ENCODE peak calls at places on chromosomes 11 and 22, in eight cellular contexts. One of them, this sample, is unnamed.

GRCh38 chr11:12523180-12523924 is 146.0 kb downstream of the PARVA start:
- DNase-seq in dorsolateral prefrontal cortex: no peak
- DNase-seq in thyroid gland: no peak
- DNase-seq in endothelial cell of umbilical vein: no peak
- DNase-seq in IMR-90: peak; percentile 51
- DNase-seq in breast epithelium: no peak
- DNase-seq in foreskin fibroblast: no peak
- DNase-seq in upper lobe of left lung: no peak
- DNase-seq in this sample: no peak

GRCh38 chr11:64659417-64660144 is 63.4 kb downstream of the NRXN2 start:
- DNase-seq in dorsolateral prefrontal cortex: no peak
- DNase-seq in thyroid gland: no peak
- DNase-seq in endothelial cell of umbilical vein: no peak
- DNase-seq in IMR-90: peak; percentile 93
- DNase-seq in breast epithelium: no peak
- DNase-seq in foreskin fibroblast: peak; percentile 93
- DNase-seq in upper lobe of left lung: no peak
- DNase-seq in this sample: no peak

GRCh38 chr11:61370349-61371005 is 8.3 kb downstream of the TMEM138 start:
- DNase-seq in dorsolateral prefrontal cortex: no peak
- DNase-seq in thyroid gland: no peak
- DNase-seq in endothelial cell of umbilical vein: no peak
- DNase-seq in IMR-90: peak; percentile 56
- DNase-seq in breast epithelium: no peak
- DNase-seq in foreskin fibroblast: no peak
- DNase-seq in upper lobe of left lung: no peak
- DNase-seq in this sample: no peak

GRCh38 chr11:32435511-32435946 is at the start of gene WT1:
- DNase-seq in dorsolateral prefrontal cortex: no peak
- DNase-seq in thyroid gland: no peak
- DNase-seq in endothelial cell of umbilical vein: no peak
- DNase-seq in IMR-90: no peak
- DNase-seq in breast epithelium: no peak
- DNase-seq in foreskin fibroblast: no peak
- DNase-seq in upper lobe of left lung: no peak
- DNase-seq in this sample: no peak

GRCh38 chr22:41367680-41368542 is 13.8 kb upstream of the TEF start:
- DNase-seq in dorsolateral prefrontal cortex: peak; percentile 68
- DNase-seq in thyroid gland: peak; percentile 64
- DNase-seq in endothelial cell of umbilical vein: no peak
- DNase-seq in IMR-90: peak; percentile 22
- DNase-seq in breast epithelium: no peak
- DNase-seq in foreskin fibroblast: no peak
- DNase-seq in upper lobe of left lung: peak; percentile 70
- DNase-seq in this sample: peak; percentile 53

GRCh38 chr22:27492566-27493201 is 308.9 kb downstream of the MN1 start:
- DNase-seq in dorsolateral prefrontal cortex: no peak
- DNase-seq in thyroid gland: no peak
- DNase-seq in endothelial cell of umbilical vein: no peak
- DNase-seq in IMR-90: no peak
- DNase-seq in breast epithelium: no peak
- DNase-seq in foreskin fibroblast: no peak
- DNase-seq in upper lobe of left lung: no peak
- DNase-seq in this sample: no peak

GRCh38 chr11:104798794-104799193 is 99.5 kb downstream of the CASP12 start:
- DNase-seq in dorsolateral prefrontal cortex: no peak
- DNase-seq in thyroid gland: no peak
- DNase-seq in endothelial cell of umbilical vein: no peak
- DNase-seq in IMR-90: no peak
- DNase-seq in breast epithelium: no peak
- DNase-seq in foreskin fibroblast: no peak
- DNase-seq in upper lobe of left lung: no peak
- DNase-seq in this sample: no peak

GRCh38 chr11:2465201-2466068 is 20.6 kb downstream of the KCNQ1 start:
- DNase-seq in dorsolateral prefrontal cortex: peak; percentile 33
- DNase-seq in thyroid gland: peak; percentile 93
- DNase-seq in endothelial cell of umbilical vein: no peak
- DNase-seq in IMR-90: no peak
- DNase-seq in breast epithelium: no peak
- DNase-seq in foreskin fibroblast: no peak
- DNase-seq in upper lobe of left lung: peak; percentile 13
- DNase-seq in this sample: no peak

GRCh38 chr22:49317369-49317768 is 510.3 kb downstream of the BRD1 start:
- DNase-seq in dorsolateral prefrontal cortex: no peak
- DNase-seq in thyroid gland: no peak
- DNase-seq in endothelial cell of umbilical vein: no peak
- DNase-seq in IMR-90: no peak
- DNase-seq in breast epithelium: no peak
- DNase-seq in foreskin fibroblast: no peak
- DNase-seq in upper lobe of left lung: no peak
- DNase-seq in this sample: no peak
- TF ChIP-seq CTCF in dorsolateral prefrontal cortex: peak; percentile 9
- TF ChIP-seq CTCF in thyroid gland: no peak
- TF ChIP-seq CTCF in endothelial cell of umbilical vein: no peak
- TF ChIP-seq CTCF in IMR-90: no peak
- TF ChIP-seq CTCF in breast epithelium: no peak
- TF ChIP-seq CTCF in foreskin fibroblast: no peak
- TF ChIP-seq CTCF in upper lobe of left lung: no peak
- TF ChIP-seq CTCF in this sample: no peak

DNA sequence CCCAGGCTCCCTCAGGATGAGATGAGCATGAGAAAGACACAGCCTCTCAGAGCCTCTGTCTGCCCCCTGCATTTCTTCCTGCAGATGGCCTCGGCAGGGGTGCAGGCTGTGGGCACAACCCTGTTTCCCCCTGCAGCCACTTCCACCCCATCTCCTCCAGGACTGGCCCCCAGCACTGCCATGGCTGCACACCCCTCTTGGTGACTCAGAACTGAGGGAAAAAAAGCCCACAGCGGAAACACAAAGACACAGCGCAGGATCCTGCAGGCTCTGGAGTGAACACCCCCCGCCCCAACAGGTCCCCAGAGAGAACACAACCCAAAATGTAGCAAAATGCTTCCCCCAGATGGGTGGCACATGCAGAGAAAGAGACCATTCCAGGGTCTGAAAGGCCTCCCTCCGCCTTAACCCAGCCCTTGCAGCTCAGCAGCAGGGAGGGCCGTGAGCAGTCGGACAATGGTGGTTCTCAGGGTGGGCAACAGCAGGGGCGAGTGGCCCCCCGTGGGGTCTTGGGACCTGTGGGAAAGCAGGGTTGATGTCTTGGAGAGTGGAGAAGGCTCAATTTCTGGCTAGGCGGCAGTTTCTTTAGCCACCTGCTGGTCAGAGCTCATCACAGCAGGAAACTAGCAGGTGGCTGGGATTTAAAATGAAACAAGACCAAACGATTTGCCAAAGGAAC is 8.0 kb downstream of the TUBGCP6 start:
- DNase-seq in dorsolateral prefrontal cortex: no peak
- DNase-seq in thyroid gland: no peak
- DNase-seq in endothelial cell of umbilical vein: no peak
- DNase-seq in IMR-90: peak; percentile 17
- DNase-seq in breast epithelium: no peak
- DNase-seq in foreskin fibroblast: no peak
- DNase-seq in upper lobe of left lung: no peak
- DNase-seq in this sample: peak; percentile 47
- TF ChIP-seq CTCF in dorsolateral prefrontal cortex: no peak
- TF ChIP-seq CTCF in thyroid gland: no peak
- TF ChIP-seq CTCF in endothelial cell of umbilical vein: peak; percentile 53
- TF ChIP-seq CTCF in IMR-90: peak; percentile 45
- TF ChIP-seq CTCF in breast epithelium: no peak
- TF ChIP-seq CTCF in foreskin fibroblast: peak; percentile 34
- TF ChIP-seq CTCF in upper lobe of left lung: peak; percentile 26
- TF ChIP-seq CTCF in this sample: peak; percentile 72

GRCh38 chr11:74090701-74091100 is 80.1 kb downstream of the C2CD3 start:
- DNase-seq in dorsolateral prefrontal cortex: no peak
- DNase-seq in thyroid gland: no peak
- DNase-seq in endothelial cell of umbilical vein: no peak
- DNase-seq in IMR-90: peak; percentile 29
- DNase-seq in breast epithelium: no peak
- DNase-seq in foreskin fibroblast: no peak
- DNase-seq in upper lobe of left lung: no peak
- DNase-seq in this sample: peak; percentile 10
- TF ChIP-seq CTCF in dorsolateral prefrontal cortex: no peak
- TF ChIP-seq CTCF in thyroid gland: no peak
- TF ChIP-seq CTCF in endothelial cell of umbilical vein: no peak
- TF ChIP-seq CTCF in IMR-90: peak; percentile 21
- TF ChIP-seq CTCF in breast epithelium: peak; percentile 17
- TF ChIP-seq CTCF in foreskin fibroblast: peak; percentile 9
- TF ChIP-seq CTCF in upper lobe of left lung: peak; percentile 7
- TF ChIP-seq CTCF in this sample: peak; percentile 48

GRCh38 chr11:62719302-62719978 is 7.8 kb downstream of the HNRNPUL2 start:
- DNase-seq in dorsolateral prefrontal cortex: no peak
- DNase-seq in thyroid gland: no peak
- DNase-seq in endothelial cell of umbilical vein: no peak
- DNase-seq in IMR-90: peak; percentile 25
- DNase-seq in breast epithelium: no peak
- DNase-seq in foreskin fibroblast: peak; percentile 81
- DNase-seq in upper lobe of left lung: no peak
- DNase-seq in this sample: no peak

GRCh38 chr11:62724171-62724570 is 3.1 kb downstream of the HNRNPUL2 start:
- DNase-seq in dorsolateral prefrontal cortex: no peak
- DNase-seq in thyroid gland: no peak
- DNase-seq in endothelial cell of umbilical vein: no peak
- DNase-seq in IMR-90: no peak
- DNase-seq in breast epithelium: no peak
- DNase-seq in foreskin fibroblast: no peak
- DNase-seq in upper lobe of left lung: no peak
- DNase-seq in this sample: no peak

GRCh38 chr11:62725686-62726085 is 1.6 kb downstream of the HNRNPUL2 start:
- DNase-seq in dorsolateral prefrontal cortex: no peak
- DNase-seq in thyroid gland: no peak
- DNase-seq in endothelial cell of umbilical vein: peak; percentile 22
- DNase-seq in IMR-90: no peak
- DNase-seq in breast epithelium: no peak
- DNase-seq in foreskin fibroblast: no peak
- DNase-seq in upper lobe of left lung: no peak
- DNase-seq in this sample: no peak

GRCh38 chr11:62726156-62727006 is 876 bp downstream of the HNRNPUL2 start:
- DNase-seq in dorsolateral prefrontal cortex: no peak
- DNase-seq in thyroid gland: no peak
- DNase-seq in endothelial cell of umbilical vein: peak; percentile 23
- DNase-seq in IMR-90: no peak
- DNase-seq in breast epithelium: no peak
- DNase-seq in foreskin fibroblast: no peak
- DNase-seq in upper lobe of left lung: no peak
- DNase-seq in this sample: no peak

DNA sequence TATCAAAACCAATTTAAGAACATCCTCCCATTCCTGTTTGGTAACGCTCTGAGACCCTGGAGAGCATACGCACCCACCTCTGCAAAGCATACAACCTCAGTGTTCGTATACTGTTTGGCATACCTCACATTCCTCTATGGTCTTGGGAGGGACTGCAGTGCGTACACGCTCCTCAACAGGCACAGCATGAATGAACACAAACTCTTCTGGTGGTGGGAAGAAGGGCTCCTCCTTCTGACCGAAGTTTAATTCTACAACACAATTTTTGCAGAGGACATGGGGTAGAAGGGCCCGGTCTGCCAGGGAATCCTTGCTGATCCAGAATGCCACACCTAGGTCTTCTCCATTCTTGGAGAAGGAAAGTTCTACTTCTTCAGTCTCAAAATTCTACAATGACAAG is 5.3 kb downstream of the HNRNPUL2 start:
- DNase-seq in dorsolateral prefrontal cortex: no peak
- DNase-seq in thyroid gland: no peak
- DNase-seq in endothelial cell of umbilical vein: no peak
- DNase-seq in IMR-90: peak; percentile 40
- DNase-seq in breast epithelium: no peak
- DNase-seq in foreskin fibroblast: no peak
- DNase-seq in upper lobe of left lung: no peak
- DNase-seq in this sample: no peak
- TF ChIP-seq CTCF in dorsolateral prefrontal cortex: no peak
- TF ChIP-seq CTCF in thyroid gland: no peak
- TF ChIP-seq CTCF in endothelial cell of umbilical vein: no peak
- TF ChIP-seq CTCF in IMR-90: no peak
- TF ChIP-seq CTCF in breast epithelium: no peak
- TF ChIP-seq CTCF in foreskin fibroblast: no peak
- TF ChIP-seq CTCF in upper lobe of left lung: no peak
- TF ChIP-seq CTCF in this sample: no peak

DNA sequence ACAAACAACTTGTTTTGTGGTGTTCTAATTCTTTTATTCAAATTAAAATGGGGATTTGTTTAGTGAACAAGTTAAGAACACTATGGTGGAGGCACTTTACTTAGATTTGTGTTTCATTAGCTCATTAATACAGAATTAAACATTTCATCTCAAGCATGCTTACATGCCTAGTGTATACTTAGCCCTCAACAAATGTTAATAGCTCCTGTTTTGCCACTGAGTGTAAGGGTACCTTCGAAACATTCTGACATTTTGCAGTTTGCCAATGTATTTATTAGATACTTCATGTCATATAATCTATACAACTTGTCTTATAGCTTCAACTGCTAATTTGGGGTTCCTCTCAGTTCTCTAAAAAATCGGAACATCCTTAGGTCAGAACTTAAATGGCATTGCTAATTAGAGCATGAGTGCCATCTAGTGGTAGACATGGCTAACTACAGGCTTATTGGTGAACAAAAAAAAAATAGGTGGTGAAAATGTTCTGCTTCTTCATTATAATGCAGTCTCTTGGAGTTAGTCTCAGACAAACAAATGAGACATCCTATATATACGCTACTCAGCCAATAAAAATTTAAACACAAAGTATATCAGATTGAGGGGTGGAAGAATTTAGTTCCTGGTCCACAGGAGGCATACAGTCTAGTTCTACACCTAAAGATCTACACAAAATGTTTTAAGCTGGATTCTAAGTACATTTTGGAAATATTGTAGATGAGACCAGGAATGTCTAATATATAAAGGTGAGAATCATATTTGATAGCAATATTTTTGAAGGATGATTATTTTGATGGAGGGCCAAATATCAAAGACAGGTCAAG is 4.9 kb upstream of the CNTN5 start:
- DNase-seq in dorsolateral prefrontal cortex: no peak
- DNase-seq in thyroid gland: no peak
- DNase-seq in endothelial cell of umbilical vein: peak; percentile 38
- DNase-seq in IMR-90: peak; percentile 51
- DNase-seq in breast epithelium: no peak
- DNase-seq in foreskin fibroblast: peak; percentile 4
- DNase-seq in upper lobe of left lung: no peak
- DNase-seq in this sample: no peak
- TF ChIP-seq CTCF in dorsolateral prefrontal cortex: peak; percentile 90
- TF ChIP-seq CTCF in thyroid gland: peak; percentile 86
- TF ChIP-seq CTCF in endothelial cell of umbilical vein: peak; percentile 59
- TF ChIP-seq CTCF in IMR-90: peak; percentile 84
- TF ChIP-seq CTCF in breast epithelium: peak; percentile 66
- TF ChIP-seq CTCF in foreskin fibroblast: peak; percentile 79
- TF ChIP-seq CTCF in upper lobe of left lung: peak; percentile 72
- TF ChIP-seq CTCF in this sample: peak; percentile 50

DNA sequence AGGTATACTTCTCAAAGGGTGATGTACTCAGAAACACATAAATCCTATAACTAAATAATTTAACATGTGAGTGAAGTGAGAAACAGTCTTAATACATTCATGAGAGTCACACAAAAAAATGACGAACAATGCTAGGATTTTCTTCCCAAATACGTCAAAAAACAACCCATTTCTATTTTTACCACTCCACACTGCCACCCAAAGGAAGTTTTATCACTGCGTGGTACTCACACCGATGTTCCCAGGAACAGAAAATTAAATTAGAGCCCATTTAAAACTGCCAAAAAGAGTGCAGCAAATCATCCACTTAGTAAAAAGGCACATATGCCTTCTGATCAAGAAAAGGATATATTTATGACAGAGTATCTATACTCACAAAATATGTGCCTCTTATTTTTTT is 710.9 kb upstream of the FAT3 start:
- DNase-seq in dorsolateral prefrontal cortex: no peak
- DNase-seq in thyroid gland: no peak
- DNase-seq in endothelial cell of umbilical vein: no peak
- DNase-seq in IMR-90: no peak
- DNase-seq in breast epithelium: no peak
- DNase-seq in foreskin fibroblast: no peak
- DNase-seq in upper lobe of left lung: no peak
- DNase-seq in this sample: no peak
- TF ChIP-seq CTCF in dorsolateral prefrontal cortex: no peak
- TF ChIP-seq CTCF in thyroid gland: no peak
- TF ChIP-seq CTCF in endothelial cell of umbilical vein: no peak
- TF ChIP-seq CTCF in IMR-90: peak; percentile 17
- TF ChIP-seq CTCF in breast epithelium: no peak
- TF ChIP-seq CTCF in foreskin fibroblast: no peak
- TF ChIP-seq CTCF in upper lobe of left lung: no peak
- TF ChIP-seq CTCF in this sample: peak; percentile 1

This sample was measured in WERI-Rb-1.